ENCODE peak calls at places on chromosome 15, in eight cellular contexts. E is left lung; B is GM23338; R is WERI-Rb-1; C is ovary; V is CD4-positive, CD25-positive, alpha-beta regulatory T cell; Z is vagina; L is mesendoderm. S is an unnamed sample. For H3K27me3, the result is how much of the 10 kb centered on the place peaks cover.

GRCh38 chr15:30953731-30954378 is 37.6 kb downstream of the MTMR10 start:
- DNase-seq in R (no peak), E (no peak), C (no peak), V (no peak), B (no peak), L (peak), Z (no peak), S (peak)

GRCh38 chr15:93362821-93363220 is 273.8 kb upstream of the RGMA start:
- DNase-seq in C (peak), L (peak), V (no peak), R (no peak), B (peak), Z (no peak), E (no peak), S (peak)

GRCh38 chr15:67943961-67944674 is 104.3 kb upstream of the RNU6-1 start:
- DNase-seq in R (no peak), C (peak), L (no peak), E (no peak), B (no peak), Z (no peak), V (no peak), S (no peak)

GRCh38 chr15:31254431-31255175 is 72.0 kb upstream of the KLF13 start:
- DNase-seq in Z (no peak), L (no peak), V (no peak), C (no peak), E (peak), R (no peak), B (no peak), S (no peak)

GRCh38 chr15:48244923-48245322 is 38.8 kb downstream of the SLC12A1 start:
- DNase-seq in L (no peak), C (no peak), E (no peak), R (no peak), Z (no peak), V (no peak), B (no peak), S (no peak)

GRCh38 chr15:35000511-35000910 is 12.4 kb upstream of the ZNF770 start:
- DNase-seq in E (no peak), L (no peak), V (no peak), R (no peak), Z (no peak), C (no peak), B (no peak), S (no peak)

GRCh38 chr15:63347074-63347859 is 34.4 kb downstream of the CA12 start:
- DNase-seq in L (no peak), E (no peak), B (no peak), Z (no peak), R (no peak), V (no peak), C (no peak), S (no peak)

GRCh38 chr15:69926721-69927120 is 171.0 kb downstream of the TLE3 start:
- DNase-seq in C (no peak), L (no peak), R (no peak), E (no peak), Z (no peak), B (no peak), V (no peak), S (no peak)

GRCh38 chr15:69035205-69035917 is 20.9 kb downstream of the NOX5 start:
- DNase-seq in V (no peak), L (peak), C (no peak), R (peak), B (peak), E (no peak), Z (no peak), S (peak)

GRCh38 chr15:38627684-38628277 is 63.2 kb upstream of the RASGRP1 start:
- DNase-seq in E (no peak), V (no peak), Z (no peak), R (no peak), B (no peak), L (no peak), C (no peak), S (no peak)

GRCh38 chr15:35141743-35142356 is 56.8 kb upstream of the NANOGP8 start:
- DNase-seq in L (no peak), V (no peak), E (no peak), Z (no peak), C (no peak), B (no peak), R (no peak), S (no peak)

GRCh38 chr15:78104119-78104479 is 11.7 kb downstream of the SH2D7 start:
- DNase-seq in V (no peak), R (no peak), L (no peak), E (no peak), C (no peak), Z (no peak), B (no peak), S (no peak)

GRCh38 chr15:78104566-78105500 is 12.5 kb downstream of the SH2D7 start:
- DNase-seq in V (no peak), L (no peak), R (no peak), C (no peak), Z (no peak), B (no peak), E (peak), S (no peak)

GRCh38 chr15:78103406-78104118 is 11.2 kb downstream of the SH2D7 start:
- DNase-seq in L (no peak), E (peak), C (no peak), R (no peak), V (no peak), Z (no peak), B (no peak), S (no peak)

GRCh38 chr15:78107471-78107870 is 15.1 kb downstream of the SH2D7 start:
- DNase-seq in Z (no peak), L (no peak), E (peak), B (no peak), V (no peak), R (no peak), C (no peak), S (no peak)

DNA sequence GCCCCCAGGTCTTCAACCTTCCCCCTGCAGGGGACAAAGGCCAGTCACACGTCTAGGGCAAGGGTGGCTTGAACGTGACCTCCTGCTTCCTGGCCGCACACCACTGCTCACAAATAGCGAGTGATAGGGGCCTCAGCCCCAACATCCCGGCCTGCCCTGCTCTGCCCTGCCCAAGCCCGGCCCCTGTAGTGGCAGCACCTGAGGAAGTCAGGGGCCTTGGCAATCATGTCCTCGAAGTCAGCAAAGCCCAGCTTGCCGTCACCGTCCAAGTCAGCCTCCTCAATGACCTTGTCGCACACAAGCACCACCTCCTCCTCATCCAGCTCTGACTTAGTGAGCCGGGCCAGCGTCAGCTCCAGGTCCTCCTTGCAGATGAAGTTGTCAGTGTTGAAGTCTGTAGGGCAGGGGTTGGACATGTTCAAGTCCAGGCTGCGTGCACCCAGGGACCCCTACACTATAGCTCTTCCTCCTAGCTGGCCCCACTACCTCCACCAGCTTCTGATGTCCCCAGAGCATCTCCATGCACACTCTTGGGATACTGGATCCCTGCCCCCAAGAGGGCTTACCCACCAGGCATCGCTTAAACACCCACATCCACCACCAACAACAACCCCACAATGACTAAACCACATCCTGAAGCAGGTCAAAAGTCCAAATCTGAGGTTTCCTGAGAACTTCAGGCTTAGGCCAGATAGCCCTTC is 13.3 kb downstream of the SH2D7 start:
- DNase-seq in Z (no peak), V (no peak), C (no peak), B (no peak), R (no peak), L (no peak), E (peak), S (no peak)
- H3K4me3 ChIP-seq in Z (no peak), V (no peak), C (no peak), B (no peak), R (no peak), L (no peak), E (no peak), S (no peak)

GRCh38 chr15:59461521-59461920 is 23.5 kb downstream of the FAM81A start:
- DNase-seq in C (no peak), R (no peak), L (no peak), B (no peak), E (no peak), V (no peak), Z (no peak), S (no peak)

GRCh38 chr15:59456114-59456513 is 18.1 kb downstream of the FAM81A start:
- DNase-seq in V (no peak), E (peak), L (no peak), C (no peak), R (no peak), Z (no peak), B (no peak), S (no peak)

GRCh38 chr15:59453474-59454215 is 15.7 kb downstream of the FAM81A start:
- DNase-seq in L (no peak), E (no peak), V (no peak), Z (no peak), R (no peak), B (no peak), C (no peak), S (no peak)

GRCh38 chr15:59457103-59457502 is 19.1 kb downstream of the FAM81A start:
- DNase-seq in L (no peak), V (no peak), Z (no peak), B (no peak), C (no peak), R (no peak), E (no peak), S (no peak)
- H3K27me3 ChIP-seq in L (under half), V (under half), Z (under half), B (under half), C (under half), R (under half), E (under half), S (under half)

GRCh38 chr15:25685216-25685569 is 177.9 kb downstream of the ATP10A start:
- DNase-seq in B (no peak), E (no peak), C (no peak), Z (no peak), V (no peak), R (no peak), L (no peak), S (no peak)
- H3K4me3 ChIP-seq in B (no peak), E (no peak), C (no peak), Z (no peak), V (no peak), R (no peak), L (no peak), S (no peak)

DNA sequence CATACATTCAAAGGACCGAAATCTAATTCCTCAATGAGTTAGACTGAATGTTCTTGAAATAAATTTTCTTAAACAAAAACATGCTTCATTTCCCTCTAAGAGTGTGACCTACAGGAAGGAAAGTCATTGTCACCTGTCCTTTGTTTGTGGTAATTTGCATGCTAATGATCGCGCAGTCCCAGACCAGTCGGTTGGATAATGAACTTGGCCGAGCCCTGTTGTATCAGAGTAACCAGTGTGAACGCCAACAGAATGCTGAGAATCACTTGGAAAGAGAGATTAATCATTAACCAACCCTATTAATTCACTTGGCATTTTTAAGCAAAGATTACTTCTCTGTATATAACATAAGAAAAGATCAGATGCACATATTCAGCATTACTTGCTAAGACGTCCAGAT is 8.1 kb upstream of the ARNT2 start:
- DNase-seq in V (no peak), E (no peak), R (no peak), C (no peak), Z (no peak), L (no peak), B (peak), S (no peak)
- H3K27me3 ChIP-seq in V (under half), E (under half), R (under half), C (under half), Z (under half), L (under half), B (under half), S (under half)

DNA sequence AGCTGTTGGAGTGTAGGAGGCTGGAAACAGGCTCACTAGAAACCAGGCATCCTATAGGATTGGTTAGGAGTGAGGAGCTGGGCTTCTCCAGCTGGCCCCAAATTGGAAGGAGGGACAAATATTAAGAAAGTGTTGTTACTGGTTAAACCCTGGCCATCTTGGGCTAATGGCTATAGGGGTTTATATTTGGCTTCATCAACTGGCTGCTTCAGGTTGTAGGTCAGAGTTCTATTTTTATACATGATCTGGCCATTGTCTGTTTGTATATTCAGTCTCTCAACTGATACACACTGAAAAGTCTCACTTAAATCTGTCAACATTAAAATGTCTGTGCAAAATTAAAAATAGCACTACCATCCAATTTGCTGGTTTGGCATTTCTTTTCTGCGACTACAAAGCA is 70.2 kb upstream of the ARRDC4 start:
- DNase-seq in L (no peak), B (no peak), E (no peak), V (no peak), C (no peak), Z (no peak), R (no peak), S (no peak)
- H3K4me3 ChIP-seq in L (no peak), B (no peak), E (no peak), V (no peak), C (no peak), Z (no peak), R (no peak), S (no peak)

GRCh38 chr15:82951472-82952155 is 906 bp downstream of the HOMER2 start:
- DNase-seq in C (no peak), B (peak), V (no peak), E (no peak), Z (no peak), L (no peak), R (no peak), S (no peak)
- H3K27me3 ChIP-seq in C (under half), B (under half), V (under half), E (under half), Z (under half), L (under half), R (under half), S (under half)

GRCh38 chr15:32919749-32920414 is 202.1 kb downstream of the GREM1 start:
- DNase-seq in V (no peak), C (no peak), B (no peak), E (no peak), R (no peak), Z (no peak), L (no peak), S (no peak)
- H3K4me3 ChIP-seq in V (no peak), C (no peak), B (no peak), E (no peak), R (no peak), Z (no peak), L (no peak), S (no peak)

DNA sequence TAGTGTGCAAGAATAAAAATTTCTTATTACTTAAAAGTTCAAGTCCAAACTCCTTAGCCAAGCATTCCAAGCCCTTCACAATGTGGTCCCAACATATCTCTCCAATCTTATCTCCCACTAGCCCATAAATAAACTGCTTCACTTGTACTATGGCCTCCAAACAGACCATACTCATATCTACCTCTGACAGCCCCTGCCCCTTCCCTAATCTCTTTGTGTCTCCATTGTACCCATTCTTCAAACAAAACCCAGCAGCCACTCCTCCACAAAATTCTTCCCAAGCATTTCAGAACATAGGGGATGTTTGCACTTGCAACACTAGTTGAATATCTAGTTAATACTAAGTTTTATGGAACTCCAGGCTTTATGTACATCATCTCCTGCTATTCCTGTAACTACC is 30.5 kb downstream of the LCMT2 start:
- DNase-seq in Z (no peak), V (no peak), R (no peak), E (no peak), L (no peak), C (no peak), B (no peak), S (no peak)
- H3K27me3 ChIP-seq in Z (under half), V (under half), R (under half), E (under half), L (under half), C (under half), B (under half), S (under half)

GRCh38 chr15:66932634-66933024 is 132.8 kb upstream of the SMAD3 start:
- DNase-seq in C (no peak), V (no peak), R (no peak), B (no peak), E (no peak), L (no peak), Z (no peak), S (no peak)

GRCh38 chr15:66929843-66930242 is 135.6 kb upstream of the SMAD3 start:
- DNase-seq in V (no peak), C (no peak), R (no peak), Z (no peak), B (no peak), L (no peak), E (no peak), S (no peak)

GRCh38 chr15:66934315-66934930 is 131.0 kb upstream of the SMAD3 start:
- DNase-seq in E (no peak), V (no peak), L (no peak), B (no peak), C (no peak), Z (no peak), R (no peak), S (no peak)

GRCh38 chr15:66935121-66935520 is 130.3 kb upstream of the SMAD3 start:
- DNase-seq in C (no peak), B (no peak), E (no peak), L (no peak), V (no peak), Z (no peak), R (no peak), S (no peak)

DNA sequence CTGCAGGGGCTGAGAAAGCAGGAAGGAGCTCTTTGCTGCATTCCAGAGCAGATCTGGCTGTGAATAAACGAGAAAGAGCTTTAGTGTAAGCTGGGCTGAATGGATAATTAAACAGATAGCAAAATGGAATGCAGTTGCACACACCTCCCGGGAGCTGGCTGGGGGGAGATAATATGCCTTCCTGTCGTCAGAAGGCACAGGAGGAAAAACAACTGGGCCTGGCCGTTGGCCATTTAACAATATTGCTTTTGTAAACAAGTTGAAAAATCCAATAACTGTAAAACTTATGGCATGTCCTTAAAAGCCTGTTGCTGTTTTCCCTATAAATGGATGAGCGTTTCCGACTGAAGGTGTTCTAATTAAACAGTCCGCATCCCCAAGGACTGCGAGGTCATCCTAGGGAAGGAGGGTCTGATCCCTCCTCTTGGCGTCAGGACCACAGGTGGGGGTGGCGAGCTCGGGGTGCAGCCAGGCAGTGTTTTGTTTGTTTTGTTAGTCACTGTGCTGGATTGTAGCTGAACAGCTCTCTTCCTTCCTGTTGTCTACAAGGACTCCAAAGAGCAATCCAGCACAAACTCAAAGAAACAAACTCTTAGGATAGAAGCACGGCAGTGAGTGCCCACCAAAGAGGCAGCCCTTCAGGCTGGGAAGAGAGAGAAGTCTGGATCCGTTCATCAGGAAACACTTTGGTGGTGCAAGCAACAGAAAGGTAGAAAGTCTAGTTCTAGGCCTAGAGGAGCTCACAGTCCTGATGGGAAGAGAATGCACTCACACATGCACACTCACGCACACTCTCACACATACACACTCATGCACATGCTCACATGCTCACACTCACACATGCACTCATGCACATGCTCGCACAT is 133.4 kb upstream of the SMAD3 start:
- DNase-seq in E (no peak), V (no peak), R (no peak), L (peak), B (peak), C (no peak), Z (no peak), S (no peak)
- H3K4me3 ChIP-seq in E (no peak), V (no peak), R (no peak), L (no peak), B (no peak), C (no peak), Z (no peak), S (no peak)